ENCODE peak calls at places on chromosomes 2 and 18, in seven cellular contexts. One of them, this sample, is unnamed.

GRCh38 chr2:160336091-160336490 is 136.0 kb upstream of the ITGB6 start:
- DNase-seq in sciatic nerve: no peak
- DNase-seq in hippocampal formation: no peak
- DNase-seq in NCI-H1092: no peak
- DNase-seq in activated CD4-positive, alpha-beta T cell treated with anti-CD3 and anti-CD28 coated beads, Interleukin-2, amount 10 ng/mL, durations not matched to agents 24 days and 14 days: no peak
- DNase-seq in GM06990: no peak
- DNase-seq in HCEC 1CT: no peak
- DNase-seq in this sample: no peak

GRCh38 chr2:237978058-237978712 is 11.4 kb downstream of the UBE2F start:
- DNase-seq in sciatic nerve: no peak
- DNase-seq in hippocampal formation: peak
- DNase-seq in NCI-H1092: no peak
- DNase-seq in activated CD4-positive, alpha-beta T cell treated with anti-CD3 and anti-CD28 coated beads, Interleukin-2, amount 10 ng/mL, durations not matched to agents 24 days and 14 days: no peak
- DNase-seq in GM06990: no peak
- DNase-seq in HCEC 1CT: no peak
- DNase-seq in this sample: no peak

GRCh38 chr2:214104967-214105366 is 305.9 kb upstream of the VWC2L start:
- DNase-seq in sciatic nerve: no peak
- DNase-seq in hippocampal formation: no peak
- DNase-seq in NCI-H1092: no peak
- DNase-seq in activated CD4-positive, alpha-beta T cell treated with anti-CD3 and anti-CD28 coated beads, Interleukin-2, amount 10 ng/mL, durations not matched to agents 24 days and 14 days: no peak
- DNase-seq in GM06990: no peak
- DNase-seq in HCEC 1CT: no peak
- DNase-seq in this sample: no peak

GRCh38 chr2:199364153-199364552 is 93.6 kb downstream of the SATB2 start:
- DNase-seq in sciatic nerve: no peak
- DNase-seq in hippocampal formation: no peak
- DNase-seq in NCI-H1092: peak
- DNase-seq in activated CD4-positive, alpha-beta T cell treated with anti-CD3 and anti-CD28 coated beads, Interleukin-2, amount 10 ng/mL, durations not matched to agents 24 days and 14 days: no peak
- DNase-seq in GM06990: no peak
- DNase-seq in HCEC 1CT: no peak
- DNase-seq in this sample: no peak

GRCh38 chr18:2847341-2848144 is 737 bp downstream of the EMILIN2 start:
- DNase-seq in sciatic nerve: peak
- DNase-seq in hippocampal formation: no peak
- DNase-seq in NCI-H1092: no peak
- DNase-seq in activated CD4-positive, alpha-beta T cell treated with anti-CD3 and anti-CD28 coated beads, Interleukin-2, amount 10 ng/mL, durations not matched to agents 24 days and 14 days: peak
- DNase-seq in GM06990: peak
- DNase-seq in HCEC 1CT: no peak
- DNase-seq in this sample: no peak

GRCh38 chr2:25279091-25279651 is 62.6 kb downstream of the DNMT3A start:
- DNase-seq in sciatic nerve: peak
- DNase-seq in hippocampal formation: peak
- DNase-seq in NCI-H1092: no peak
- DNase-seq in activated CD4-positive, alpha-beta T cell treated with anti-CD3 and anti-CD28 coated beads, Interleukin-2, amount 10 ng/mL, durations not matched to agents 24 days and 14 days: peak
- DNase-seq in GM06990: peak
- DNase-seq in HCEC 1CT: no peak
- DNase-seq in this sample: peak

GRCh38 chr2:72788756-72789155 is 37.1 kb downstream of the EXOC6B start:
- DNase-seq in sciatic nerve: no peak
- DNase-seq in hippocampal formation: no peak
- DNase-seq in NCI-H1092: no peak
- DNase-seq in activated CD4-positive, alpha-beta T cell treated with anti-CD3 and anti-CD28 coated beads, Interleukin-2, amount 10 ng/mL, durations not matched to agents 24 days and 14 days: no peak
- DNase-seq in GM06990: no peak
- DNase-seq in HCEC 1CT: peak
- DNase-seq in this sample: no peak

GRCh38 chr2:2826621-2827020 is 495.5 kb upstream of the MYT1L start:
- DNase-seq in sciatic nerve: no peak
- DNase-seq in hippocampal formation: no peak
- DNase-seq in NCI-H1092: no peak
- DNase-seq in activated CD4-positive, alpha-beta T cell treated with anti-CD3 and anti-CD28 coated beads, Interleukin-2, amount 10 ng/mL, durations not matched to agents 24 days and 14 days: no peak
- DNase-seq in GM06990: no peak
- DNase-seq in HCEC 1CT: no peak
- DNase-seq in this sample: no peak

GRCh38 chr2:137199751-137200150 is 434.4 kb downstream of the THSD7B start:
- DNase-seq in sciatic nerve: no peak
- DNase-seq in hippocampal formation: no peak
- DNase-seq in NCI-H1092: no peak
- DNase-seq in activated CD4-positive, alpha-beta T cell treated with anti-CD3 and anti-CD28 coated beads, Interleukin-2, amount 10 ng/mL, durations not matched to agents 24 days and 14 days: no peak
- DNase-seq in GM06990: no peak
- DNase-seq in HCEC 1CT: no peak
- DNase-seq in this sample: no peak

GRCh38 chr18:323253-323622 is 55.4 kb upstream of the THOC1 start:
- DNase-seq in sciatic nerve: no peak
- DNase-seq in hippocampal formation: no peak
- DNase-seq in NCI-H1092: no peak
- DNase-seq in activated CD4-positive, alpha-beta T cell treated with anti-CD3 and anti-CD28 coated beads, Interleukin-2, amount 10 ng/mL, durations not matched to agents 24 days and 14 days: no peak
- DNase-seq in GM06990: no peak
- DNase-seq in HCEC 1CT: peak
- DNase-seq in this sample: no peak

GRCh38 chr2:54634564-54635511 is 88.6 kb upstream of the EML6 start:
- DNase-seq in sciatic nerve: no peak
- DNase-seq in hippocampal formation: no peak
- DNase-seq in NCI-H1092: no peak
- DNase-seq in activated CD4-positive, alpha-beta T cell treated with anti-CD3 and anti-CD28 coated beads, Interleukin-2, amount 10 ng/mL, durations not matched to agents 24 days and 14 days: peak
- DNase-seq in GM06990: peak
- DNase-seq in HCEC 1CT: peak
- DNase-seq in this sample: no peak

GRCh38 chr2:105072039-105072438 is 34.2 kb downstream of the MRPS9 start:
- DNase-seq in sciatic nerve: no peak
- DNase-seq in hippocampal formation: no peak
- DNase-seq in NCI-H1092: no peak
- DNase-seq in activated CD4-positive, alpha-beta T cell treated with anti-CD3 and anti-CD28 coated beads, Interleukin-2, amount 10 ng/mL, durations not matched to agents 24 days and 14 days: peak
- DNase-seq in GM06990: peak
- DNase-seq in HCEC 1CT: no peak
- DNase-seq in this sample: no peak

GRCh38 chr2:174013310-174013751 is 48.2 kb upstream of the SP3 start:
- DNase-seq in sciatic nerve: peak
- DNase-seq in hippocampal formation: peak
- DNase-seq in NCI-H1092: no peak
- DNase-seq in activated CD4-positive, alpha-beta T cell treated with anti-CD3 and anti-CD28 coated beads, Interleukin-2, amount 10 ng/mL, durations not matched to agents 24 days and 14 days: no peak
- DNase-seq in GM06990: no peak
- DNase-seq in HCEC 1CT: peak
- DNase-seq in this sample: no peak

This sample was measured in lung.